ENCODE peak calls at places on chromosomes 12 and 14, in five cellular contexts. U is left ventricle myocardium inferior, Z is cardiac muscle cell, M is prostate gland, V is uterus. F is an unnamed sample.

GRCh38 chr12:119374615-119375014 is 40.1 kb downstream of the CCDC60 start:
- DNase-seq in U (no peak), Z (no peak), M (no peak), V (no peak), F (no peak)

GRCh38 chr12:111033281-111034147 is 113.1 kb upstream of the MYL2 start:
- DNase-seq in U (no peak), Z (peak; percentile 65), M (peak; percentile 21), V (no peak), F (no peak)

GRCh38 chr14:89121961-89122675 is 294.9 kb downstream of the FOXN3 start:
- DNase-seq in U (no peak), Z (no peak), M (no peak), V (no peak), F (no peak)

GRCh38 chr14:71551291-71551955 is 380.8 kb upstream of the RGS6 start:
- DNase-seq in U (no peak), Z (no peak), M (no peak), V (no peak), F (no peak)

GRCh38 chr14:101019974-101020710 is 116.6 kb upstream of the RTL1 start:
- DNase-seq in U (peak; percentile 1), Z (no peak), M (no peak), V (peak; percentile 4), F (peak; percentile 35)

GRCh38 chr12:6866920-6867406 is 368 bp upstream of the TPI1 start:
- DNase-seq in U (no peak), Z (no peak), M (no peak), V (no peak), F (peak; percentile 37)

GRCh38 chr14:32470161-32470705 is 141.1 kb downstream of the AKAP6 start:
- DNase-seq in U (no peak), Z (no peak), M (no peak), V (no peak), F (no peak)

GRCh38 chr14:53109688-53110041 is 43.5 kb downstream of the DDHD1 start:
- DNase-seq in U (no peak), Z (no peak), M (no peak), V (no peak), F (no peak)

GRCh38 chr14:100677152-100677924 is 49.4 kb upstream of the DLK1 start:
- DNase-seq in U (peak; percentile 41), Z (peak; percentile 62), M (no peak), V (peak; percentile 41), F (no peak)

GRCh38 chr12:28242888-28243633 is 52.8 kb downstream of the CCDC91 start:
- DNase-seq in U (no peak), Z (no peak), M (no peak), V (no peak), F (no peak)

GRCh38 chr14:95295600-95296376 is 23.9 kb downstream of the CLMN start:
- DNase-seq in U (no peak), Z (no peak), M (no peak), V (no peak), F (no peak)

GRCh38 chr12:106179086-106179485 is 40.3 kb upstream of the NUAK1 start:
- DNase-seq in U (no peak), Z (no peak), M (no peak), V (peak; percentile 76), F (no peak)

GRCh38 chr12:54030889-54031860 is 1.7 kb upstream of the HOXC5 start:
- DNase-seq in U (no peak), Z (peak; percentile 43), M (no peak), V (no peak), F (no peak)

GRCh38 chr12:59904874-59905521 is 309.2 kb downstream of the SLC16A7 start:
- DNase-seq in U (no peak), Z (peak; percentile 18), M (no peak), V (no peak), F (no peak)

GRCh38 chr12:124455336-124455735 is 112.1 kb downstream of the NCOR2 start:
- DNase-seq in U (no peak), Z (no peak), M (no peak), V (no peak), F (no peak)

GRCh38 chr12:32501835-32502333 is 102.5 kb downstream of the FGD4 start:
- DNase-seq in U (no peak), Z (peak; percentile 76), M (no peak), V (peak; percentile 28), F (peak; percentile 46)

GRCh38 chr12:47902131-47902639 is 2.6 kb downstream of the VDR start:
- DNase-seq in U (no peak), Z (no peak), M (no peak), V (no peak), F (no peak)

GRCh38 chr12:65962921-65963883 is 138.9 kb downstream of the HMGA2 start:
- DNase-seq in U (no peak), Z (peak; percentile 13), M (no peak), V (no peak), F (no peak)

GRCh38 chr12:98721204-98721702 is 76.2 kb downstream of the APAF1 start:
- DNase-seq in U (no peak), Z (no peak), M (no peak), V (no peak), F (no peak)

GRCh38 chr14:21415329-21415728 is 31.5 kb upstream of the SUPT16H start:
- DNase-seq in U (no peak), Z (no peak), M (no peak), V (no peak), F (no peak)

GRCh38 chr14:49546766-49547165 is 39.4 kb downstream of the RPS29 start:
- DNase-seq in U (no peak), Z (no peak), M (no peak), V (no peak), F (no peak)

GRCh38 chr12:92898755-92899154 is 30.3 kb downstream of the EEA1 start:
- DNase-seq in U (no peak), Z (no peak), M (no peak), V (no peak), F (no peak)

GRCh38 chr14:26960049-26960688 is 362.3 kb upstream of the NOVA1 start:
- DNase-seq in U (no peak), Z (no peak), M (no peak), V (no peak), F (no peak)

GRCh38 chr14:90815817-90816662 is at the start of gene TTC7B:
- DNase-seq in U (peak; percentile 62), Z (peak; percentile 77), M (no peak), V (no peak), F (peak; percentile 65)

GRCh38 chr12:31874961-31875608 is 84.1 kb upstream of the RESF1 start:
- DNase-seq in U (peak; percentile 55), Z (no peak), M (peak; percentile 12), V (peak; percentile 55), F (peak; percentile 28)

GRCh38 chr14:104697892-104698583 is 8.6 kb downstream of the INF2 start:
- DNase-seq in U (no peak), Z (peak; percentile 27), M (no peak), V (no peak), F (no peak)

GRCh38 chr12:123384318-123384993 is 524 bp downstream of the KMT5A start:
- DNase-seq in U (no peak), Z (peak; percentile 11), M (no peak), V (no peak), F (no peak)

GRCh38 chr12:51953925-51954324 is 2.4 kb downstream of the ACVR1B start:
- DNase-seq in U (no peak), Z (no peak), M (no peak), V (no peak), F (no peak)
- H3K4me3 ChIP-seq in U (peak overlapping the region; percentile 91), Z (peak overlapping the region; percentile 96), M (no peak overlapping the region), V (no peak overlapping the region), F (peak overlapping the region; percentile 100)

GRCh38 chr14:74948228-74949175 is 6.9 kb downstream of the PGF start:
- DNase-seq in U (no peak), Z (no peak), M (no peak), V (no peak), F (no peak)

GRCh38 chr14:74949859-74950572 is 5.4 kb downstream of the PGF start:
- DNase-seq in U (no peak), Z (no peak), M (no peak), V (no peak), F (no peak)

GRCh38 chr14:74950795-74951442 is 4.5 kb downstream of the PGF start:
- DNase-seq in U (no peak), Z (no peak), M (no peak), V (no peak), F (no peak)

GRCh38 chr14:74947353-74948227 is 7.8 kb downstream of the PGF start:
- DNase-seq in U (no peak), Z (no peak), M (no peak), V (no peak), F (no peak)

DNA sequence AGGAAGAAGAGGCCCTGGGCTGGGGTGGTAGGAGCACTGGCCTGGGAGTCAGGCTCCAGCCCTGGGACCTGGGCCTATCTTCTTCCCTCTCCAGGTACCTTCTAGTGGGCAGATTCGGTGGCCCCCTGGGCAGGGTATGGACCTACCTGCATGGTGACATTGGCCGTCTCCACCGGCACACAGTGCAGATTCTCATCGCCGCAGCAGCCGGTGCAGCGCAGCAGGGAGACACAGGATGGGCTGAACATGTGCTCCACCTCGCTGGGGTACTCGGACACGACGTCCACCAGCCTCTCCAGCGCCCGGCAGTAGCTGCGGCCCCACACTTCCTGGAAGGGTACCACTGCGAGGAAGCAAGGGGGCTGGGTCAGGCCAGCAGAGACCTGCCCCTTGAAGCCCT is 6.2 kb downstream of the PGF start:
- DNase-seq in U (no peak), Z (no peak), M (no peak), V (no peak), F (peak; percentile 63)
- H3K27ac ChIP-seq in U (no peak overlapping the region), Z (no peak overlapping the region), M (no peak overlapping the region), V (no peak overlapping the region), F (no peak overlapping the region)

GRCh38 chr12:45122776-45123380 is 72.0 kb upstream of the DBX2 start:
- DNase-seq in U (no peak), Z (peak; percentile 26), M (no peak), V (no peak), F (no peak)
- TF ChIP-seq CTCF in U (peak; percentile 54), Z (peak; percentile 47), M (no peak), V (no peak), F (no peak)

GRCh38 chr12:76341436-76342030 is 6.7 kb downstream of the BBS10 start:
- DNase-seq in U (no peak), Z (no peak), M (no peak), V (no peak), F (no peak)

GRCh38 chr12:76345569-76345968 is 2.6 kb downstream of the BBS10 start:
- DNase-seq in U (no peak), Z (no peak), M (no peak), V (no peak), F (no peak)

GRCh38 chr12:76346236-76346635 is 2.0 kb downstream of the BBS10 start:
- DNase-seq in U (no peak), Z (no peak), M (no peak), V (no peak), F (no peak)

GRCh38 chr12:76337583-76337982 is 10.6 kb downstream of the BBS10 start:
- DNase-seq in U (no peak), Z (no peak), M (no peak), V (no peak), F (no peak)

DNA sequence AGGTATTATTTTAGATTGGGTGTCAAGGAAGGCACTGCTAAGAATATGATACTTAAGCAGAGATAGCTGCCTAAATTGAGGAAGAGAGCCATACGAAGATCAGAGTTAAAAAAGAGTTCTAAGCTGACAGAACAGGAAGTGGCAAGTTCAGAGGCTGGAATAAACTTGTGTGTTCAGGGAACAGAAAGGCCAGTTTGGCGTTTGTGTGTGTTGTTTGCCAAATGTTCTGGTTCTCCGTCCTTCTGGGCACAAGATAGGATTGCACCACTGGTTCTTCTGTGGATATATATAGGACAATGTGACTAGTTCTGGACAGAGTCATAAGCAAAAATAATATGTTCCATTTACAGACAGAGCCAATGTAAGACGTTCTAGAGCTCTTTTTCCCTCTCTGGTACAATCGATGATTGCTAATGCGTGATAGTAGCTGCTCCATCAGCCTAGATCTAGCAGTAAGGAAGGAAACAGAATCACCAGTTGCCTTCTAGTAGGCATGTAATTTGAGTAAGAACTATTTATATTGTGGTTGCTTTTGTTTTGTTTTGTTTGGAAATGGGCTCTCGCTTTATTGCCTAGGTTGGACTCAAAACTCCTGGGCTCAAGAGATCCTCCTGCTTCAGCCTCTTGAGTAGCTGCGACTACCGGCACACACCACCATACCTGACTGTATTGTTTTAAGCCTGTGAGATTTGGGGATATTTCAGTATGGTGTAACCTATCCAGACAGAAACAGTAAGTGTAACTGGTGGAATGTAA is 7.4 kb downstream of the BBS10 start:
- DNase-seq in U (no peak), Z (no peak), M (no peak), V (no peak), F (no peak)
- H3K4me3 ChIP-seq in U (no peak overlapping the region), Z (no peak overlapping the region), M (no peak overlapping the region), V (no peak overlapping the region), F (no peak overlapping the region)